ENCODE peak calls at places on chromosome 14, in four cellular contexts. I is HFFc6, O is IMR-90, D is heart left ventricle. L is an unnamed sample.

GRCh38 chr14:71529855-71530254 is 402.4 kb upstream of the RGS6 start:
- DNase-seq in I (no peak), O (no peak), D (peak; percentile 29), L (no peak)

GRCh38 chr14:79476552-79476951 is 734.8 kb downstream of the DIO2 start:
- DNase-seq in I (no peak), D (no peak), O (no peak), L (no peak)

GRCh38 chr14:98931911-98932310 is 340.1 kb downstream of the BCL11B start:
- DNase-seq in D (no peak), O (no peak), I (no peak), L (no peak)

GRCh38 chr14:50875359-50876090 is 3.7 kb downstream of the ABHD12B start:
- DNase-seq in I (peak; percentile 18), O (peak; percentile 54), D (no peak), L (no peak)

GRCh38 chr14:71716371-71716770 is 215.9 kb upstream of the RGS6 start:
- DNase-seq in I (peak; percentile 19), O (peak; percentile 87), D (no peak), L (no peak)

GRCh38 chr14:92254786-92255185 is 68.2 kb upstream of the SLC24A4 start:
- DNase-seq in D (peak; percentile 74), O (peak; percentile 45), I (no peak), L (no peak)

GRCh38 chr14:98489115-98489514 is 782.9 kb downstream of the BCL11B start:
- DNase-seq in I (no peak), D (no peak), O (no peak), L (no peak)

GRCh38 chr14:76551116-76551515 is 175.2 kb downstream of the ESRRB start:
- DNase-seq in D (no peak), I (no peak), O (no peak), L (no peak)

GRCh38 chr14:34766611-34767010 is 52.2 kb upstream of the CFL2 start:
- DNase-seq in I (peak; percentile 19), D (no peak), O (peak; percentile 10), L (no peak)

DNA sequence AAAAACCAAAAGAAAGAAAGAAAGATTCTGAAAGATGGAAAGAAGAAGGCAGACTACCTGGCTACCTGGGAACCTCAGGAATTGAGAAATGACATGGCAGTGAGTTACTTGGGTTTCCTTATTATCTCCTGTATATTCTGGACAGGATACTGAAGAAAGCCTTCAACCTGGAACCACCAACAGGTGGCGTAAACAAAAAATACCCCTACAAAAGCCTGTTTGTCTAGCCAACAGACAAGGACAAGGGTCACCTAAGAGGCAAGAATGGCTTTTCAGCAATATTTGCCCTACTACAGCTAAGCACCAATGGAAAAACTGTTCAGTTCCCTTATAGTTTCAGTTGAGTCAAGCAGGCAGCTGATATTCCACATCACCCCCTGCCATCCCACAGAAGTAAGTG is 274.9 kb downstream of the GPHN start:
- DNase-seq in I (no peak), D (no peak), O (no peak), L (no peak)
- TF ChIP-seq CTCF in I (no peak), D (no peak), O (no peak), L (no peak)

DNA sequence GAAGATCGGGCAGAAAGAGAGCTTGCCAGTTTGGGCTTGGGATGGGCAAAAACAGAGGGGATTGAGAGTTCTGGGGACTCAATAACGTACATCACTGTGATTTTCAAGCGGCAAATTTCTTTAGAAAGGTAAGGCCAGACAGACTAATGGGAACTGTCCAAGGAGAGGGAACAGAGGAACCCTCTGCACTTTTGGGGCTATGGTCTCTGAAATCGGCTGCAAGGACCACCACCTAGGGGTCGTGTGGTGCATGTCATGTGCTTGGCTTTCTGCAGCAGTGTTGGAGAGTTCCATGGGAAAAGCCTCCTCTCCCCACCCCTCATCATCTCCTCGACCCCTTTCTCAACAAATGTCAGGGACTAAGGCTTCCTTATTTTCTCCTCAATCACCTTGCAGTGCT is 79.6 kb downstream of the PPM1A start:
- DNase-seq in I (no peak), O (no peak), D (no peak), L (no peak)
- TF ChIP-seq CTCF in I (no peak), O (no peak), D (no peak), L (no peak)

DNA sequence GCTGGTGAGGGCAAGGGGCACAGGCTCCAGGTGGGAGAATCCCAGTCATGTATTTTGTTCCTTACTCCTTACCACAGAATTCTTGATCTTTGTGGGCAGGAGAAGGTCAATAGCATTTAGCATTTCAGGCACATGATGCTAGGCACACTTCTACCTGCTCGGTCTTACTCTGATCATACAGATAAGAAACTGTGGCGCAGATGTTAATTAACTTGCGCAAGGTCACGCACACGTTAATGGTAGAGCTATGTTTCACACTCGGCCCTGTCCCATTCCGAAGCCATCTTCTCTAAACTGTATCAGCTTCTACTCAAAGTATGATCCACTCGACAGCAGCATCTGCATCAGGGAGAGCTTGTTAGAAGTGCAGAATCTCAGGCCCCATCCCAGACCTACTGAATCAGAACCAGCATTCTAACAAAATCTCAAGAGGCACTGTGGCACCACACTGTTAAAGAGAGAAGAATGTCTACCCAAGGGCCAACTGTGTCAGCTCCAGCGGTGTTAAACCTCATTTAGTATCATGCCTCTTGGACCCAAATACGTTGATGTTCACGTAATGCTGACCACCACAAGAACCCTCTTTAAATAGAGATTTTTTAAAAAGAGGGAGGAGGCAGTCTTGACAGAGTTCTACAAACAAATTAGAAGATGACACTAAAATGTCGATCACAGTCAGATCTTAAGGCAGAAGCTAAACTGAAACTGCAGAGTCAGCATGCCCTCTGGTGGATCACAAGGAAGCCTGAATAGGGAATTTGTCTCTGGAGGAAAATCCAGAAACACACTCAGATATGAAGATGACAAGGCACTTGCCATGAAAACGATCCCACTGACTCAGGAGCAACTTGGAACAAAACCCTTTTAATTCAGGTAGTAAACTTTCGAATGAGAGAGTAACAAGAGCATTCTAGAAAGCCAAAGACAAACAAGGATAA is 7.3 kb downstream of the STXBP6 start:
- DNase-seq in O (peak; percentile 68), I (peak; percentile 52), D (peak; percentile 33), L (no peak)
- TF ChIP-seq CTCF in O (peak; percentile 54), I (peak; percentile 76), D (peak; percentile 46), L (no peak)

DNA sequence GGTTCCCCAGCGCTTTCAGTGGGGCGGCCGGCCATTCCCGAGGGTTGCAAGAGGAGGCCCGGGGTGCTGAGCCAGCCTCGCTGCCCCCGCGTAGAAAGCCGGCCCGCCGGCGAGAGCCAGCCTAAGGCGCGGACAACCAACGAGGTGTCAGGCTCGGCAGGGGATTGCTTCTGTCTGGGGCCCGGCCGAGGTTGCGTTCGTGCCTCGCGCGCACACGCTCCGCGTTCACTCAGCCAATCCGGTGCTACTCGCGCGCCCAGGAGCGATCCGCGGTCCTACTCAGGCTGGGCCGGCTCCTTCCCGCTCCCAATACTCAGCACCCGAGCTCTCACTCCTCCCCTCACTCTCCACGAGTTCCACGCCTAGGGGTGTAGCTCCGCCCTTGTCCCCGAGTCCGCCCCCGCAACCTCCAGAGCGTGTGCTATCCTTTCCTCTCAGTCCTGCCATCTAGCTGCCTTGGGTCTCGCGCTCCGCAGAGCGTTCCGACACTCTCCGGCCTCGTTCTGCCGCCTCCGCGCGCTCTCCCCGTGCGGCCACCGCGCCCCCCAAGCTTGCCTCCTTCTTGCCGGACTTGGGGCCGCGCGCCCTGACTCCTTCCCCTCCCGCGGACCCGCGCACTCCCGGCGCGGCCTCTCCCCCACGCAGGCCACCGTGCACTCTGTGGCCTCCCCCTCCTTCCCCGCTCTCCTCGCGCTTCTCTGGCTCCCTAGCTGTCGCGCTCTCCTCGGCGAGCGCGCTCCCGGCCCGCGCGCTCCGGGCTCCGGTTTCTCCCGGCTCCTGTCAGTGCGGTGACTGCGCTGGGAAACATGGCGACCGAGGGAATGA is at the start of gene GPHN:
- DNase-seq in I (peak; percentile 98), D (peak; percentile 98), O (peak; percentile 97), L (peak; percentile 94)
- TF ChIP-seq CTCF in I (peak; percentile 56), D (peak; percentile 36), O (peak; percentile 25), L (no peak)